ENCODE peak calls at places on chromosomes 5 and 9, in five cellular contexts. One of them, this sample, is unnamed.
A peak's percentile ranks its signal among the peaks of the same experiment; 100 is the strongest.

GRCh38 chr5:159449925-159450324 is 119.6 kb upstream of the IL12B start:
- DNase-seq in transverse colon: no peak
- DNase-seq in HepG2: no peak
- DNase-seq in sigmoid colon: no peak
- DNase-seq in A549: peak; percentile 69
- DNase-seq in this sample: no peak

GRCh38 chr9:135267410-135267809 is 179.9 kb downstream of the OLFM1 start:
- DNase-seq in transverse colon: no peak
- DNase-seq in HepG2: peak; percentile 21
- DNase-seq in sigmoid colon: no peak
- DNase-seq in A549: no peak
- DNase-seq in this sample: no peak

GRCh38 chr5:96885518-96886338 is 9.4 kb downstream of the ERAP2 start:
- DNase-seq in transverse colon: no peak
- DNase-seq in HepG2: no peak
- DNase-seq in sigmoid colon: no peak
- DNase-seq in A549: no peak
- DNase-seq in this sample: no peak

GRCh38 chr5:113133573-113133972 is 157.0 kb downstream of the DCP2 start:
- DNase-seq in transverse colon: no peak
- DNase-seq in HepG2: no peak
- DNase-seq in sigmoid colon: no peak
- DNase-seq in A549: no peak
- DNase-seq in this sample: no peak

GRCh38 chr9:130139251-130139650 is 33.0 kb upstream of the NCS1 start:
- DNase-seq in transverse colon: no peak
- DNase-seq in HepG2: no peak
- DNase-seq in sigmoid colon: no peak
- DNase-seq in A549: no peak
- DNase-seq in this sample: no peak

GRCh38 chr9:136494531-136495215 is 11.8 kb upstream of the SEC16A start:
- DNase-seq in transverse colon: no peak
- DNase-seq in HepG2: no peak
- DNase-seq in sigmoid colon: no peak
- DNase-seq in A549: no peak
- DNase-seq in this sample: no peak

GRCh38 chr9:77679088-77679487 is 31.0 kb upstream of the GNA14 start:
- DNase-seq in transverse colon: no peak
- DNase-seq in HepG2: no peak
- DNase-seq in sigmoid colon: no peak
- DNase-seq in A549: no peak
- DNase-seq in this sample: no peak

GRCh38 chr9:103713631-103714030 is 380.5 kb upstream of the SMC2 start:
- DNase-seq in transverse colon: no peak
- DNase-seq in HepG2: no peak
- DNase-seq in sigmoid colon: no peak
- DNase-seq in A549: no peak
- DNase-seq in this sample: no peak

GRCh38 chr5:14178671-14179211 is 35.6 kb downstream of the TRIO start:
- DNase-seq in transverse colon: no peak
- DNase-seq in HepG2: no peak
- DNase-seq in sigmoid colon: no peak
- DNase-seq in A549: peak; percentile 51
- DNase-seq in this sample: no peak

GRCh38 chr5:133950821-133951612 is 17.4 kb downstream of the C5orf15 start:
- DNase-seq in transverse colon: no peak
- DNase-seq in HepG2: no peak
- DNase-seq in sigmoid colon: no peak
- DNase-seq in A549: no peak
- DNase-seq in this sample: no peak

GRCh38 chr5:133948721-133949120 is 19.7 kb downstream of the C5orf15 start:
- DNase-seq in transverse colon: no peak
- DNase-seq in HepG2: no peak
- DNase-seq in sigmoid colon: no peak
- DNase-seq in A549: no peak
- DNase-seq in this sample: no peak

GRCh38 chr5:133953568-133954145 is 14.8 kb downstream of the C5orf15 start:
- DNase-seq in transverse colon: no peak
- DNase-seq in HepG2: no peak
- DNase-seq in sigmoid colon: no peak
- DNase-seq in A549: no peak
- DNase-seq in this sample: no peak

GRCh38 chr5:133957080-133957479 is 11.3 kb downstream of the C5orf15 start:
- DNase-seq in transverse colon: no peak
- DNase-seq in HepG2: no peak
- DNase-seq in sigmoid colon: no peak
- DNase-seq in A549: no peak
- DNase-seq in this sample: no peak

GRCh38 chr5:133952729-133953567 is 15.5 kb downstream of the C5orf15 start:
- DNase-seq in transverse colon: peak; percentile 21
- DNase-seq in HepG2: no peak
- DNase-seq in sigmoid colon: peak; percentile 87
- DNase-seq in A549: no peak
- DNase-seq in this sample: peak; percentile 41
- H3K4me3 ChIP-seq in transverse colon: no peak overlapping the region
- H3K4me3 ChIP-seq in HepG2: no peak overlapping the region
- H3K4me3 ChIP-seq in sigmoid colon: no peak overlapping the region
- H3K4me3 ChIP-seq in A549: no peak overlapping the region
- H3K4me3 ChIP-seq in this sample: no peak overlapping the region

DNA sequence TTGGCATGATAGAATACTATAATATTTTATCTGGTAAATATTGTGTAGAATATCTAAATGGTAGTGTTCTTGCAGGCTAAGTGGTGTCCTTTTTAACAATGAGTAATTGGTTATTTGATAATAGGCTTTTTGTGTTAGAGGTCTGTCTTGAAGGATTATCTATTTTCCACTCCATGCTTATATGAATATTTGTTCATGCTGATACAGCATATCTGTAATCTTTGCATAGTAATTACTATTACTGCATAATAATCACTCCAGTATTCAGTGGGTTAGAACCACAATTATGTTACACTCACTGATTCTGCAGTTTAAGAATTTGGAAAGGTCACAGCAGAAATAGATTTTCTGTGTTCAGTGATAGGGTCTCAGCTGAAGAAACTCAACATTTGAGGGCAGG is 1229.9 kb downstream of the MAT2B start:
- DNase-seq in transverse colon: no peak
- DNase-seq in HepG2: no peak
- DNase-seq in sigmoid colon: no peak
- DNase-seq in A549: no peak
- DNase-seq in this sample: no peak
- H3K27ac ChIP-seq in transverse colon: no peak overlapping the region
- H3K27ac ChIP-seq in HepG2: no peak overlapping the region
- H3K27ac ChIP-seq in sigmoid colon: no peak overlapping the region
- H3K27ac ChIP-seq in A549: no peak overlapping the region
- H3K27ac ChIP-seq in this sample: no peak overlapping the region

GRCh38 chr9:6708732-6709131 is 49.0 kb upstream of the KDM4C start:
- DNase-seq in transverse colon: no peak
- DNase-seq in HepG2: no peak
- DNase-seq in sigmoid colon: no peak
- DNase-seq in A549: no peak
- DNase-seq in this sample: no peak

DNA sequence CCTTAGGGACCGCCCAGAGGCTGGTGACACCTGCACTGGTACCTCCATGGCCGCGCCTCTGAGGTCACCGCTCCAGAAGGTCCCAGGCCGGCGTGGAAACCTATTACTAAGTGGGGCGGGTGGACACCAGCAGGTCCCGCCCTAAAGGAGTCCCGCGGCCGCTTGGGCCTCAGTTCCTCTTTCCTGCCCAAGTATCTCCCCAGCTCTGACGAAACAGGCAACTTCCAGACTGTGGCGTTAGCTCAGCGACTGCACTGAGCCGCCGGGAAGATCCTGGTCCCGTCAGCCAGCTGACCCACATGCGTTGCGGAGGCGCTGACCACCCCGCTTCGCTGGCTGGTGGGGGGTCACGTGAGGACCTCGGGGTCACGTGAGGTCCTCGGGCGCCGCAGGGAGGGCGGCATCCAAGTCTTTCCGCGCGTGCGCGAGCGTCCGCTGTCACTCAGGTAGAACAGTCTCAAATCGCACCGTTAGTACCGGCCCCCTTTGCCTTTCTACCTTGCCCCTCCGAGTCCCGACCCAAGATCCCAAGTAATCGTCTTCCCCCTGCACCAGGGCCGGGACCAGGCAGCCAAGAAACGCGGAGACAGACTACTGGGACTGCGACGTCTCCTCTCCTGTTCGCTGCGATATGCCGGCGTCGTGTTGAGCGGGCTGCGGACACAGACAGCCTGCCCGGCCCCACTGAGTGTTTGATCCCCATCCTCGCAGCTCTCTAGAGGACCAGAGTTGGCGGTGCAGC is 53.7 kb upstream of the KDM4C start:
- DNase-seq in transverse colon: peak; percentile 91
- DNase-seq in HepG2: peak; percentile 68
- DNase-seq in sigmoid colon: peak; percentile 93
- DNase-seq in A549: peak; percentile 92
- DNase-seq in this sample: peak; percentile 51
- TF ChIP-seq EP300 in transverse colon: no peak
- TF ChIP-seq EP300 in HepG2: no peak
- TF ChIP-seq EP300 in sigmoid colon: no peak
- TF ChIP-seq EP300 in A549: no peak
- TF ChIP-seq EP300 in this sample: peak; percentile 77

DNA sequence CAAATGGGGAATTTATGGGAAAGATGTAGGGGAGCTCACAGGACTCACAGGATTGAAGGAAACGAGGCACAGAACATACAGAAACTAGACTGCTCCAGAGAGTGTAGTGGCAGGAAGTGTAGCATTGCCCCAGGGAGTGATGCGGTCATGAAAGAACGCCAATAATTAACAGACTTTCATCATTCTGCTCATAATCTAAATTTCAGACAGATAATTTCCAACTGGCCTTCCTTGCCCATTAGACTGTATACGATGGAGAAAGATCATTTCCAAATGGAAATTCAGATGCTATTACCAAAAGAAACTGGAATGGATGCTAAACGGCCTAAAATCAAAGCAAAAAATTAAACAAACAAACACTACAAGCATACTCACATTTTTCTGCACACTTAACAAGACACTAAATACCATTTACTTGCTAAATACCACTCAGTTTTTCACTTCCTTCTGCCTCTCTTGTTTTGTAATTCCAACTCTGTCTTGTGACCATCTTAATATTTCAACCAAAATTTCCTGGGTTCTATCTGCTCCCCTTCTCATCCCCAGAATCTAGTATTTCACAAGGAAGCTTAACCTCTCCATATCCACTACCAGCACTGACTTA is 110.2 kb upstream of the LPAR1 start:
- DNase-seq in transverse colon: no peak
- DNase-seq in HepG2: no peak
- DNase-seq in sigmoid colon: no peak
- DNase-seq in A549: no peak
- DNase-seq in this sample: no peak
- H3K4me3 ChIP-seq in transverse colon: no peak overlapping the region
- H3K4me3 ChIP-seq in HepG2: no peak overlapping the region
- H3K4me3 ChIP-seq in sigmoid colon: no peak overlapping the region
- H3K4me3 ChIP-seq in A549: no peak overlapping the region
- H3K4me3 ChIP-seq in this sample: no peak overlapping the region

GRCh38 chr9:70133253-70134208 is 89.9 kb downstream of the MAMDC2 start:
- DNase-seq in transverse colon: no peak
- DNase-seq in HepG2: no peak
- DNase-seq in sigmoid colon: no peak
- DNase-seq in A549: no peak
- DNase-seq in this sample: no peak
- H3K27ac ChIP-seq in transverse colon: no peak overlapping the region
- H3K27ac ChIP-seq in HepG2: no peak overlapping the region
- H3K27ac ChIP-seq in sigmoid colon: peak overlapping the region; percentile 40
- H3K27ac ChIP-seq in A549: no peak overlapping the region
- H3K27ac ChIP-seq in this sample: no peak overlapping the region

DNA sequence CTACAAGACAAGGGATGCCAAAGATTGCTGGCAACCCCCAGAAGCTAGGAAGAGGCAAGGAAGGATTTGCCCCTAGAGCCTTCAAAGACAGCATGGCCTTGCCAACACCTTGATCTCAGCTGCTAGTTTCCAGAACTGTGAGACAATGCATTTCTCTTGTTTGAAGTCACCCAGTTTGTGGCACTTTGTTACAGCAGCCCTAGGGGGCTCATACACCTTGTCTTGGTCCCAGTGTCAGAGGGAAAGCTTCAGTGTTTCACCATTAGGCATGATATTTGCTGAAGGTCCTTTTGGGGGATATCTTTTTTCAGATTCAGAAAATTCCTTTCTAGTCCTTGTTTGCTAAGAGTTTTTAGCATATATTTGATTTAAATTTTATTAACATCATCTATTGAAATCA is 3.1 kb upstream of the PPIC start:
- DNase-seq in transverse colon: no peak
- DNase-seq in HepG2: no peak
- DNase-seq in sigmoid colon: no peak
- DNase-seq in A549: no peak
- DNase-seq in this sample: no peak
- TF ChIP-seq EP300 in transverse colon: no peak
- TF ChIP-seq EP300 in HepG2: no peak
- TF ChIP-seq EP300 in sigmoid colon: no peak
- TF ChIP-seq EP300 in A549: no peak
- TF ChIP-seq EP300 in this sample: no peak

DNA sequence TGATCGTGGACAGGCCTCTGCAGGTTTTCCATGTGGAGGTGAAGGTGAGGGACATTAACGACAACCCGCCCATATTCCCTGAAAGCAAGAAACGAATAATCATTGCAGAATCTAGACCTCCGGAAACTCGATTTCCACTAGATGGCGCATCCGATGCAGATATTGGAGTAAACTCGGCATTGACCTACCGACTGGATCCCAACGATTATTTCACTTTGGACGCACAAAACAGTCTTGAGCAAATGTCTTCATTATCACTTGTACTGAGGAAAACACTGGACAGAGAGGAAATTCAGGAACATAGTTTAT is 621 bp downstream of the PCDHA13 start:
- DNase-seq in transverse colon: no peak
- DNase-seq in HepG2: no peak
- DNase-seq in sigmoid colon: no peak
- DNase-seq in A549: peak; percentile 46
- DNase-seq in this sample: no peak
- H3K4me3 ChIP-seq in transverse colon: no peak overlapping the region
- H3K4me3 ChIP-seq in HepG2: no peak overlapping the region
- H3K4me3 ChIP-seq in sigmoid colon: no peak overlapping the region
- H3K4me3 ChIP-seq in A549: no peak overlapping the region
- H3K4me3 ChIP-seq in this sample: no peak overlapping the region

GRCh38 chr9:128917151-128917849 is 3.5 kb upstream of the PHYHD1 start:
- DNase-seq in transverse colon: peak; percentile 73
- DNase-seq in HepG2: peak; percentile 61
- DNase-seq in sigmoid colon: peak; percentile 93
- DNase-seq in A549: peak; percentile 68
- DNase-seq in this sample: peak; percentile 86
- H3K27ac ChIP-seq in transverse colon: peak overlapping the region; percentile 75
- H3K27ac ChIP-seq in HepG2: peak overlapping the region; percentile 74
- H3K27ac ChIP-seq in sigmoid colon: peak overlapping the region; percentile 80
- H3K27ac ChIP-seq in A549: peak overlapping the region; percentile 76
- H3K27ac ChIP-seq in this sample: peak overlapping the region; percentile 98

This sample was measured in tibial nerve.